ENCODE peak calls at places on chromosomes 12 and 14, in six cellular contexts. One of them, this sample, is unnamed.

GRCh38 chr12:47102845-47103666 is 23.3 kb upstream of the AMIGO2 start:
- DNase-seq in AG10803: peak
- DNase-seq in ecto neural progenitor cell: no peak
- DNase-seq in iPS-NIHi11: no peak
- DNase-seq in NCI-H1092: no peak
- DNase-seq in AG04449: peak
- DNase-seq in this sample: no peak

GRCh38 chr12:69720748-69721147 is 17.9 kb upstream of the RAB3IP start:
- DNase-seq in AG10803: no peak
- DNase-seq in ecto neural progenitor cell: no peak
- DNase-seq in iPS-NIHi11: no peak
- DNase-seq in NCI-H1092: no peak
- DNase-seq in AG04449: no peak
- DNase-seq in this sample: no peak

GRCh38 chr12:45762185-45763110 is 32.9 kb downstream of the ARID2 start:
- DNase-seq in AG10803: peak
- DNase-seq in ecto neural progenitor cell: no peak
- DNase-seq in iPS-NIHi11: peak
- DNase-seq in NCI-H1092: no peak
- DNase-seq in AG04449: peak
- DNase-seq in this sample: peak

GRCh38 chr12:92139634-92140555 is 5.8 kb downstream of the BTG1 start:
- DNase-seq in AG10803: no peak
- DNase-seq in ecto neural progenitor cell: no peak
- DNase-seq in iPS-NIHi11: no peak
- DNase-seq in NCI-H1092: no peak
- DNase-seq in AG04449: no peak
- DNase-seq in this sample: no peak

GRCh38 chr14:70873627-70874026 is 33.6 kb upstream of the PCNX1 start:
- DNase-seq in AG10803: no peak
- DNase-seq in ecto neural progenitor cell: no peak
- DNase-seq in iPS-NIHi11: no peak
- DNase-seq in NCI-H1092: no peak
- DNase-seq in AG04449: no peak
- DNase-seq in this sample: no peak

GRCh38 chr14:26984318-26985177 is 386.7 kb upstream of the NOVA1 start:
- DNase-seq in AG10803: peak
- DNase-seq in ecto neural progenitor cell: peak
- DNase-seq in iPS-NIHi11: peak
- DNase-seq in NCI-H1092: peak
- DNase-seq in AG04449: no peak
- DNase-seq in this sample: peak

GRCh38 chr12:47422656-47423055 is 283.2 kb downstream of the RPAP3 start:
- DNase-seq in AG10803: peak
- DNase-seq in ecto neural progenitor cell: no peak
- DNase-seq in iPS-NIHi11: no peak
- DNase-seq in NCI-H1092: no peak
- DNase-seq in AG04449: no peak
- DNase-seq in this sample: no peak

GRCh38 chr12:89706551-89707348 is 1.9 kb downstream of the ATP2B1 start:
- DNase-seq in AG10803: peak
- DNase-seq in ecto neural progenitor cell: peak
- DNase-seq in iPS-NIHi11: peak
- DNase-seq in NCI-H1092: no peak
- DNase-seq in AG04449: no peak
- DNase-seq in this sample: no peak

GRCh38 chr14:91361236-91361811 is 56.3 kb downstream of the CCDC88C start:
- DNase-seq in AG10803: peak
- DNase-seq in ecto neural progenitor cell: no peak
- DNase-seq in iPS-NIHi11: no peak
- DNase-seq in NCI-H1092: no peak
- DNase-seq in AG04449: no peak
- DNase-seq in this sample: no peak

GRCh38 chr12:114835031-114835430 is 151.1 kb upstream of the TBX3 start:
- DNase-seq in AG10803: peak
- DNase-seq in ecto neural progenitor cell: no peak
- DNase-seq in iPS-NIHi11: no peak
- DNase-seq in NCI-H1092: no peak
- DNase-seq in AG04449: peak
- DNase-seq in this sample: no peak

GRCh38 chr12:117105902-117106301 is 6.7 kb upstream of the TESC start:
- DNase-seq in AG10803: no peak
- DNase-seq in ecto neural progenitor cell: no peak
- DNase-seq in iPS-NIHi11: no peak
- DNase-seq in NCI-H1092: no peak
- DNase-seq in AG04449: no peak
- DNase-seq in this sample: no peak

GRCh38 chr12:87704374-87704773 is 324.8 kb downstream of the C12orf50 start:
- DNase-seq in AG10803: no peak
- DNase-seq in ecto neural progenitor cell: no peak
- DNase-seq in iPS-NIHi11: peak
- DNase-seq in NCI-H1092: no peak
- DNase-seq in AG04449: no peak
- DNase-seq in this sample: peak

GRCh38 chr14:75342762-75343599 is 64.4 kb downstream of the FOS start:
- DNase-seq in AG10803: no peak
- DNase-seq in ecto neural progenitor cell: no peak
- DNase-seq in iPS-NIHi11: no peak
- DNase-seq in NCI-H1092: no peak
- DNase-seq in AG04449: no peak
- DNase-seq in this sample: no peak

GRCh38 chr12:84463756-84464495 is 448.7 kb downstream of the SLC6A15 start:
- DNase-seq in AG10803: peak
- DNase-seq in ecto neural progenitor cell: no peak
- DNase-seq in iPS-NIHi11: no peak
- DNase-seq in NCI-H1092: no peak
- DNase-seq in AG04449: no peak
- DNase-seq in this sample: no peak

GRCh38 chr12:80441921-80442320 is 2.1 kb upstream of the PTPRQ start:
- DNase-seq in AG10803: peak
- DNase-seq in ecto neural progenitor cell: no peak
- DNase-seq in iPS-NIHi11: no peak
- DNase-seq in NCI-H1092: no peak
- DNase-seq in AG04449: peak
- DNase-seq in this sample: no peak

GRCh38 chr12:51828951-51829581 is 19.5 kb downstream of the FIGNL2 start:
- DNase-seq in AG10803: no peak
- DNase-seq in ecto neural progenitor cell: peak
- DNase-seq in iPS-NIHi11: peak
- DNase-seq in NCI-H1092: no peak
- DNase-seq in AG04449: no peak
- DNase-seq in this sample: no peak

GRCh38 chr12:47079894-47080724 is at the start of gene AMIGO2:
- DNase-seq in AG10803: peak
- DNase-seq in ecto neural progenitor cell: peak
- DNase-seq in iPS-NIHi11: peak
- DNase-seq in NCI-H1092: no peak
- DNase-seq in AG04449: no peak
- DNase-seq in this sample: no peak

GRCh38 chr14:92470215-92470614 is 43.4 kb upstream of the RIN3 start:
- DNase-seq in AG10803: peak
- DNase-seq in ecto neural progenitor cell: peak
- DNase-seq in iPS-NIHi11: peak
- DNase-seq in NCI-H1092: no peak
- DNase-seq in AG04449: peak
- DNase-seq in this sample: no peak

GRCh38 chr14:36057452-36058142 is 118.9 kb downstream of the PTCSC3 start:
- DNase-seq in AG10803: no peak
- DNase-seq in ecto neural progenitor cell: no peak
- DNase-seq in iPS-NIHi11: peak
- DNase-seq in NCI-H1092: no peak
- DNase-seq in AG04449: no peak
- DNase-seq in this sample: peak

GRCh38 chr12:45637706-45638105 is 91.8 kb upstream of the ARID2 start:
- DNase-seq in AG10803: peak
- DNase-seq in ecto neural progenitor cell: no peak
- DNase-seq in iPS-NIHi11: no peak
- DNase-seq in NCI-H1092: no peak
- DNase-seq in AG04449: peak
- DNase-seq in this sample: no peak

GRCh38 chr12:122836027-122836921 is 1.0 kb downstream of the HIP1R start:
- DNase-seq in AG10803: no peak
- DNase-seq in ecto neural progenitor cell: peak
- DNase-seq in iPS-NIHi11: no peak
- DNase-seq in NCI-H1092: no peak
- DNase-seq in AG04449: no peak
- DNase-seq in this sample: peak

GRCh38 chr12:98863167-98863566 is 218.1 kb downstream of the APAF1 start:
- DNase-seq in AG10803: no peak
- DNase-seq in ecto neural progenitor cell: peak
- DNase-seq in iPS-NIHi11: peak
- DNase-seq in NCI-H1092: no peak
- DNase-seq in AG04449: no peak
- DNase-seq in this sample: no peak

GRCh38 chr14:92967346-92967926 is 44.5 kb downstream of the CHGA start:
- DNase-seq in AG10803: peak
- DNase-seq in ecto neural progenitor cell: no peak
- DNase-seq in iPS-NIHi11: no peak
- DNase-seq in NCI-H1092: no peak
- DNase-seq in AG04449: peak
- DNase-seq in this sample: no peak

GRCh38 chr14:61051046-61051445 is 70.0 kb downstream of the SLC38A6 start:
- DNase-seq in AG10803: peak
- DNase-seq in ecto neural progenitor cell: no peak
- DNase-seq in iPS-NIHi11: no peak
- DNase-seq in NCI-H1092: no peak
- DNase-seq in AG04449: no peak
- DNase-seq in this sample: no peak

GRCh38 chr14:72451081-72451972 is 442.6 kb downstream of the DPF3 start:
- DNase-seq in AG10803: peak
- DNase-seq in ecto neural progenitor cell: no peak
- DNase-seq in iPS-NIHi11: no peak
- DNase-seq in NCI-H1092: no peak
- DNase-seq in AG04449: no peak
- DNase-seq in this sample: peak

GRCh38 chr12:93145086-93145485 is 216.0 kb upstream of the EEA1 start:
- DNase-seq in AG10803: peak
- DNase-seq in ecto neural progenitor cell: no peak
- DNase-seq in iPS-NIHi11: no peak
- DNase-seq in NCI-H1092: no peak
- DNase-seq in AG04449: no peak
- DNase-seq in this sample: no peak

GRCh38 chr12:79082595-79082994 is 218.0 kb downstream of the SYT1 start:
- DNase-seq in AG10803: no peak
- DNase-seq in ecto neural progenitor cell: no peak
- DNase-seq in iPS-NIHi11: no peak
- DNase-seq in NCI-H1092: no peak
- DNase-seq in AG04449: no peak
- DNase-seq in this sample: no peak

This sample was measured in COR-L47.